ENCODE peak calls at places on chromosomes 2 and 18, in eight cellular contexts. Z is right lobe of liver, E is A549, F is esophagus squamous epithelium, D is mammary epithelial cell, U is neural progenitor cell, J is tibial artery, N is Peyer's patch. I is an unnamed sample. For H3K4me1, the result is how much of the 10 kb centered on the place peaks cover.

GRCh38 chr2:73112026-73112912 is 479 bp downstream of the RAB11FIP5 start:
- DNase-seq in U (peak), F (no peak), E (peak), D (peak), N (peak), Z (no peak), J (no peak), I (peak)

GRCh38 chr2:121617042-121617599 is 32.1 kb downstream of the CLASP1 start:
- DNase-seq in J (no peak), Z (no peak), E (no peak), N (no peak), D (no peak), U (peak), F (no peak), I (no peak)

GRCh38 chr2:217475791-217476190 is 527.0 kb downstream of the TNS1 start:
- DNase-seq in N (no peak), D (no peak), J (no peak), E (no peak), Z (no peak), U (no peak), F (no peak), I (no peak)

GRCh38 chr2:75607988-75608683 is 38.4 kb upstream of the MRPL19 start:
- DNase-seq in N (no peak), E (no peak), D (no peak), F (no peak), U (peak), Z (no peak), J (no peak), I (no peak)

GRCh38 chr2:66872926-66873714 is 438.2 kb downstream of the MEIS1 start:
- DNase-seq in N (no peak), Z (no peak), D (no peak), U (no peak), E (no peak), F (no peak), J (no peak), I (no peak)

GRCh38 chr18:56565596-56566355 is 72.6 kb downstream of the TXNL1 start:
- DNase-seq in U (no peak), J (no peak), Z (no peak), N (no peak), F (no peak), D (no peak), E (no peak), I (no peak)

GRCh38 chr2:40416486-40416885 is 35.4 kb downstream of the SLC8A1 start:
- DNase-seq in F (no peak), J (no peak), N (no peak), U (no peak), D (peak), E (no peak), Z (no peak), I (no peak)

GRCh38 chr2:3650140-3650944 is 7.7 kb upstream of the ALLC start:
- DNase-seq in N (no peak), D (no peak), J (no peak), F (no peak), U (no peak), Z (no peak), E (no peak), I (no peak)

GRCh38 chr2:135586148-135586547 is 54.9 kb downstream of the R3HDM1 start:
- DNase-seq in D (no peak), E (no peak), J (no peak), F (no peak), Z (no peak), N (no peak), U (peak), I (no peak)

GRCh38 chr2:197159681-197160211 is 150.8 kb downstream of the ANKRD44 start:
- DNase-seq in N (no peak), E (peak), Z (no peak), U (no peak), J (no peak), F (no peak), D (no peak), I (no peak)

GRCh38 chr18:63974991-63975390 is 5.1 kb downstream of the SERPINB8 start:
- DNase-seq in N (no peak), F (no peak), Z (no peak), D (peak), J (no peak), E (peak), U (peak), I (no peak)

GRCh38 chr2:42567806-42568429 is 514 bp upstream of the MTA3 start:
- DNase-seq in Z (peak), J (peak), F (no peak), N (peak), E (no peak), U (peak), D (no peak), I (peak)

GRCh38 chr2:200761168-200761715 is 50.5 kb upstream of the BZW1 start:
- DNase-seq in F (no peak), E (no peak), D (no peak), U (no peak), Z (no peak), N (no peak), J (no peak), I (no peak)

GRCh38 chr2:130769343-130769907 is 14.1 kb downstream of the AMER3 start:
- DNase-seq in E (no peak), D (no peak), J (no peak), Z (no peak), U (no peak), F (no peak), N (no peak), I (no peak)

GRCh38 chr2:182615036-182615435 is 101.0 kb upstream of the DNAJC10 start:
- DNase-seq in E (no peak), J (no peak), D (peak), Z (no peak), F (no peak), U (no peak), N (no peak), I (no peak)

GRCh38 chr2:19600506-19600905 is 242.1 kb upstream of the OSR1 start:
- DNase-seq in J (no peak), E (no peak), Z (no peak), N (no peak), D (no peak), F (no peak), U (no peak), I (no peak)

GRCh38 chr18:48402953-48403352 is 6.2 kb downstream of the ZBTB7C start:
- DNase-seq in U (no peak), N (no peak), E (no peak), D (peak), Z (no peak), F (no peak), J (no peak), I (no peak)

GRCh38 chr2:10982931-10983701 is 71.4 kb downstream of the KCNF1 start:
- DNase-seq in U (no peak), N (no peak), E (no peak), Z (no peak), F (no peak), D (no peak), J (no peak), I (peak)

GRCh38 chr2:165202230-165202629 is 1.6 kb downstream of the SCN3A start:
- DNase-seq in N (no peak), F (no peak), D (no peak), E (no peak), U (no peak), J (no peak), Z (no peak), I (no peak)

GRCh38 chr2:24434576-24434975 is 56.5 kb upstream of the NCOA1 start:
- DNase-seq in N (no peak), U (no peak), Z (no peak), D (no peak), F (no peak), J (no peak), E (no peak), I (no peak)

GRCh38 chr2:24432121-24432520 is 58.9 kb upstream of the NCOA1 start:
- DNase-seq in E (no peak), J (no peak), N (no peak), F (no peak), U (no peak), D (no peak), Z (no peak), I (no peak)

GRCh38 chr2:24438106-24438505 is 52.9 kb upstream of the NCOA1 start:
- DNase-seq in J (no peak), F (no peak), U (no peak), N (no peak), E (no peak), D (no peak), Z (no peak), I (no peak)

GRCh38 chr2:24439280-24439970 is 51.6 kb upstream of the NCOA1 start:
- DNase-seq in F (no peak), J (no peak), D (no peak), Z (no peak), E (no peak), U (no peak), N (no peak), I (no peak)

DNA sequence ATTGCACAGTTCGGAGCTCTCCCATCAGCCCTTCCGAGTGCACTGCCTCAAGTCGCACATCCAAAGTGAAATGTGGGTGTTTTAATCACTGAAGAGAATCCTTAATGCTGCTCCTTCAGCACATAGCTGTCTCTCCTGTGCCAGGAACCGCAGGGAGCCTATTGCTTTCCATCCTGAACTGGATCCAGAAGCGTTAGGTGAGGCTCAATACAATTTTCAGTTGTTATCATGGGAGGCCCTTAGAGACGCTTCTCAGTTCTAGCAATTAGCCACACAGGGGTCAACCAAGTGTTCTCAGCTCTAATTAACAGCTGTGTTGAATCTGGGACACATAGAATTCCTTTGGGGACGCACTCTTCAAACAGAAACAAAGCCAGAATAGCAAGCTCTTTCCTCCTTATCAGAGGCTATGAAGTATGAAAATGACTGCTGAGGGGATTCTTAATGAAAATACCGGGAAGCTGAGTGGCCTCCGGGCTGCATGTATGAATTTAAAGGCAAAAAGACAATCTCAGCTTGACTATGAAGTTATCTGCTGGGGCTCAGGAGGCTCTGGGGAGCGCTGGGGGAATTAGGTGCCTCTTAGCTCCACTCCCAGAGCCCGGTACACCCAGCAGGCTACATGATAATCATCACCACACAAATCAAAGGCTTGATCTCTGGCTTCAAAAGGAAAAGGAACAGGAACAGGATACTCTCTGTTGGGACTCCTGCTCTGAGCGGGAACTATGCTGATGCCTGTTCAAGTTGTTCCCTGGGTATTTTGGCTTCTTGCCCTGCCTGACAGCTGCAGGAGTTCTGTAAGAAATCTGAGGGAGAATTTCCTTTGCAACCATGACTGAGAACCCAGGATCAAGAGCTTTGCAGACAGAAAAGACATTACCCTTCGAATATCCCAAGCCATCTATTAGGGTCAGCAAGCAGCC is 55.4 kb upstream of the NCOA1 start:
- DNase-seq in U (peak), D (no peak), F (no peak), Z (no peak), E (no peak), N (no peak), J (peak), I (no peak)
- H3K4me3 ChIP-seq in U (no peak), D (no peak), F (no peak), Z (no peak), E (no peak), N (no peak), J (no peak), I (no peak)

GRCh38 chr2:32572030-32572429 is 55.8 kb upstream of the TTC27 start:
- DNase-seq in J (no peak), N (no peak), U (no peak), E (no peak), D (no peak), Z (no peak), F (no peak), I (no peak)

DNA sequence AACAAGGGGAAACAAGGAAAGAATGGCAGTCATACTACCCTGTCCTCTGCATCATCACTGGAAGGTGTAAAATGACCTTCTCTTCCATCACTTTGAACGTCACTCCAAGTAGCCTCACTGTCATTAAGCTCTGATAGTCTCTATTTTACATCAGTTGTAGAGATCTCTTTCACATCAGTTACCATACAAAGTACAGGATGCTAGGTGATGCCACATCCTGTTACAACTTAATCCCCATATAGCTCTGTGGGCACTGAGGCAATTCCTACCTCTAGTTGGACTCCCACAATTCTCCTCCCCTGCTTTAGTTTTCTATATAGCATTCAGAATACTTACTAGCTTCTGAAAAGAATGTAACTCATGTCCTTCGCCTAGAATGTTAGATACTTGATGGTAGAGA is 55.1 kb upstream of the TTC27 start:
- DNase-seq in E (no peak), D (no peak), F (no peak), J (no peak), U (no peak), N (no peak), Z (no peak), I (no peak)
- H3K4me1 ChIP-seq in E (under half), D (under half), F (under half), J (under half), U (under half), N (under half), Z (under half), I (under half)

GRCh38 chr2:230865766-230866703 is 1.3 kb downstream of the ITM2C start:
- DNase-seq in N (peak), U (peak), Z (peak), E (no peak), J (no peak), D (peak), F (no peak), I (peak)
- H3K4me3 ChIP-seq in N (peak), U (peak), Z (peak), E (peak), J (peak), D (peak), F (peak), I (peak)

GRCh38 chr2:226703501-226703900 is 96.1 kb downstream of the IRS1 start:
- DNase-seq in U (no peak), D (no peak), E (no peak), N (no peak), Z (no peak), F (no peak), J (no peak), I (no peak)

GRCh38 chr2:226707500-226707899 is 92.1 kb downstream of the IRS1 start:
- DNase-seq in N (no peak), J (no peak), F (no peak), U (no peak), Z (no peak), D (no peak), E (no peak), I (no peak)

GRCh38 chr2:226705133-226705886 is 94.3 kb downstream of the IRS1 start:
- DNase-seq in E (no peak), F (no peak), J (no peak), U (no peak), N (no peak), D (no peak), Z (no peak), I (no peak)

GRCh38 chr2:226701052-226701451 is 98.6 kb downstream of the IRS1 start:
- DNase-seq in J (no peak), D (peak), N (no peak), F (no peak), Z (no peak), E (no peak), U (no peak), I (no peak)

DNA sequence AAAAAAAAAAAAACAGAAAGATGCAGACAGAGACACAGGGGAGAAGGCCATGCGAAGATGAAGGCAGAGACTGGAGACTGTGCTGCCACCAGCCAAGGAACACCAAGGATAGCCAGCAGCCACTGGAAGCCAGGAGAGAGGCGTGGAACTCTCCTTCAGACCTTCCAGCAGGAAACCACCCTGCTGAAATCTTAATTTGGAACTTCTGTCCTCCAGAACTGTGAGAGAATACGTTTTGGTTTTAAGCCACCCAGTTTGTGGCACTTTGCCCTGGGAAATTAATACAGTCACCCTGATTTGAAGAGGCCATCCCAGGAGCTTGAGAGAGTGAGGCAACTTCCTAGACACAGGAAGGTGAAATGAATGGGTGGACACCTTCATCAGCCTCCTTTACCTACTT is 93.7 kb downstream of the IRS1 start:
- DNase-seq in F (no peak), D (no peak), U (no peak), Z (no peak), E (no peak), J (no peak), N (no peak), I (no peak)
- H3K4me1 ChIP-seq in F (under half), D (under half), U (under half), Z (under half), E (under half), J (under half), N (under half), I (under half)

GRCh38 chr2:8231909-8232308 is 449.9 kb upstream of the ID2 start:
- DNase-seq in D (no peak), J (no peak), F (no peak), U (no peak), E (no peak), Z (no peak), N (no peak), I (no peak)
- H3K4me3 ChIP-seq in D (no peak), J (no peak), F (no peak), U (no peak), E (no peak), Z (no peak), N (no peak), I (no peak)